ENCODE peak calls at places on chromosomes 12 and 14, in six cellular contexts. N is ovary, L is LNCaP clone FGC, E is mammary epithelial cell, G is endothelial cell, S is kidney. R is an unnamed sample.

GRCh38 chr12:41962171-41962572 is 182.5 kb downstream of the GXYLT1 start:
- DNase-seq in N (peak), L (no peak), E (no peak), G (no peak), S (peak), R (no peak)

GRCh38 chr12:11622774-11623375 is 26.6 kb upstream of the ETV6 start:
- DNase-seq in N (no peak), L (peak), E (no peak), G (no peak), S (no peak), R (peak)

GRCh38 chr14:88322505-88323085 is 474 bp downstream of the KCNK10 start:
- DNase-seq in N (no peak), L (no peak), E (no peak), G (no peak), S (no peak), R (no peak)

GRCh38 chr12:14521822-14522221 is 45.9 kb downstream of the PLBD1 start:
- DNase-seq in N (no peak), L (no peak), E (no peak), G (no peak), S (no peak), R (no peak)

GRCh38 chr14:65574611-65575010 is 162.1 kb downstream of the FUT8 start:
- DNase-seq in N (no peak), L (no peak), E (no peak), G (no peak), S (no peak), R (no peak)

GRCh38 chr12:6827982-6828670 is at the start of gene P3H3:
- DNase-seq in N (peak), L (no peak), E (no peak), G (peak), S (peak), R (peak)

GRCh38 chr12:69500631-69501030 is 30.4 kb downstream of the FRS2 start:
- DNase-seq in N (no peak), L (no peak), E (no peak), G (no peak), S (no peak), R (peak)

GRCh38 chr12:124506145-124506831 is 61.1 kb downstream of the NCOR2 start:
- DNase-seq in N (peak), L (no peak), E (no peak), G (no peak), S (peak), R (no peak)

GRCh38 chr12:27969901-27970390 is 2.6 kb downstream of the PTHLH start:
- DNase-seq in N (peak), L (no peak), E (peak), G (peak), S (peak), R (peak)

GRCh38 chr12:92408072-92408900 is 262.6 kb upstream of the BTG1 start:
- DNase-seq in N (no peak), L (peak), E (peak), G (peak), S (no peak), R (peak)

GRCh38 chr14:102805454-102805891 is 28.2 kb downstream of the TRAF3 start:
- DNase-seq in N (no peak), L (no peak), E (peak), G (no peak), S (no peak), R (no peak)

GRCh38 chr14:20501346-20501745 is 4.0 kb upstream of the RNASE10 start:
- DNase-seq in N (no peak), L (no peak), E (peak), G (no peak), S (no peak), R (peak)

GRCh38 chr12:47755655-47756562 is 2.8 kb downstream of the RAPGEF3 start:
- DNase-seq in N (no peak), L (no peak), E (no peak), G (no peak), S (peak), R (peak)

DNA sequence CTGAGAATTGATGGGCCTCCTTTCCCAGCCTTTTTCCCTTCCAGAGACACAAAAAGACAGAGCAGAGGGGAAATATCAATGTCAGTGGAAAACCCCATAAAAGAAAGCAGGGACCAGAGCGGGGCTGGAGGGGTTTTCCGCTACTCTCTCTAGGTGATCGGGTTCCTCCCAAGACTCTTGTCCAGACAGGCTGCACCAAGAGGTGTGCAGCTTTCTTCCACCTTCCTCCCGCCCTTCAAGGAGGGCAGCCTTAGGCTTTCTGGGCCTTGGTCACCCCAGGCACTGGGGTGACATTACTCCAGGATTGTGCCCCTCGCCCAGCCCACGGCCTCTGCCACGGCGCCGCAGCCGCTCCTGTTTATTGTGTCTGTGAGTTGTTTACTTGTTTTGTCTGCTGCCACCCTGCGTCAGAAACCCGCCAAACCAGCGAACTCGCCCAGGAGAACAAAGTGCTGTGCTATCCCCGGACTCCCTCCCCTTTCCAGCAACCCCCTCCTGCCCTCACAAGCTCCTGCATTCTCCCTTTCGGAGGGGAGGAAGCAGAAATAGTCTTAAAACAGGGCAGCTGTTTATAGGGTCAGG is 6.7 kb upstream of the HOXC6 start:
- DNase-seq in N (peak), L (no peak), E (peak), G (peak), S (peak), R (peak)
- TF ChIP-seq CTCF in N (no peak), L (peak), E (peak), G (no peak), S (no peak), R (peak)

GRCh38 chr12:50315803-50316202 is 32.5 kb upstream of the LIMA1 start:
- DNase-seq in N (no peak), L (no peak), E (no peak), G (no peak), S (no peak), R (no peak)

GRCh38 chr12:50314629-50315312 is 31.5 kb upstream of the LIMA1 start:
- DNase-seq in N (no peak), L (no peak), E (no peak), G (peak), S (no peak), R (peak)

GRCh38 chr12:50313256-50313931 is 30.1 kb upstream of the LIMA1 start:
- DNase-seq in N (no peak), L (no peak), E (peak), G (no peak), S (no peak), R (peak)

GRCh38 chr12:50322196-50322595 is 38.9 kb upstream of the LIMA1 start:
- DNase-seq in N (no peak), L (no peak), E (no peak), G (no peak), S (no peak), R (no peak)

DNA sequence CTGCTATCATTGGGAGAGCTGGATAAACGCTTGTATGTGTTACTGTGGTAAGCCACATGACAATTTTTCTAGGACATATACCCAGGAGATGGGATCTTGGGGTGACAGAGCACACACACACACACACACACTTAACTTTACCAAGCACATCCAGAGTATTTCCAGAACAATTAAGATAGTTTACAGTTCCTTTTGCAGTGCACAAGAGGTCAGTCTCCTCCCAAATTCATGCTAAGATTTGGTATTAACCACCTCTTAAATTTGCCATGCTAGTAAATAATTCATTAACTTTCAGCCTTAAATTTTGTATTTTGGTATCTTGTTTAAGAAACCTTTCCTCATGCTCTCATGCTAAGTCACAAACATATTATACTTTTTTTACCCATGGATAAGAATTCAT is 33.9 kb upstream of the LIMA1 start:
- DNase-seq in N (no peak), L (no peak), E (no peak), G (no peak), S (no peak), R (no peak)
- TF ChIP-seq CTCF in N (no peak), L (no peak), E (no peak), G (no peak), S (peak), R (no peak)

GRCh38 chr12:102917026-102917787 is at the start of gene PAH:
- DNase-seq in N (peak), L (no peak), E (no peak), G (no peak), S (peak), R (no peak)
- TF ChIP-seq CTCF in N (no peak), L (no peak), E (no peak), G (no peak), S (no peak), R (no peak)

GRCh38 chr12:46517579-46517962 is 145.0 kb upstream of the SLC38A2 start:
- DNase-seq in N (no peak), L (no peak), E (no peak), G (no peak), S (no peak), R (no peak)
- TF ChIP-seq CTCF in N (no peak), L (no peak), E (no peak), G (no peak), S (no peak), R (no peak)

GRCh38 chr14:37197421-37198272 is at the start of gene MIPOL1:
- DNase-seq in N (peak), L (peak), E (peak), G (peak), S (peak), R (peak)
- TF ChIP-seq CTCF in N (peak), L (peak), E (no peak), G (no peak), S (peak), R (peak)

DNA sequence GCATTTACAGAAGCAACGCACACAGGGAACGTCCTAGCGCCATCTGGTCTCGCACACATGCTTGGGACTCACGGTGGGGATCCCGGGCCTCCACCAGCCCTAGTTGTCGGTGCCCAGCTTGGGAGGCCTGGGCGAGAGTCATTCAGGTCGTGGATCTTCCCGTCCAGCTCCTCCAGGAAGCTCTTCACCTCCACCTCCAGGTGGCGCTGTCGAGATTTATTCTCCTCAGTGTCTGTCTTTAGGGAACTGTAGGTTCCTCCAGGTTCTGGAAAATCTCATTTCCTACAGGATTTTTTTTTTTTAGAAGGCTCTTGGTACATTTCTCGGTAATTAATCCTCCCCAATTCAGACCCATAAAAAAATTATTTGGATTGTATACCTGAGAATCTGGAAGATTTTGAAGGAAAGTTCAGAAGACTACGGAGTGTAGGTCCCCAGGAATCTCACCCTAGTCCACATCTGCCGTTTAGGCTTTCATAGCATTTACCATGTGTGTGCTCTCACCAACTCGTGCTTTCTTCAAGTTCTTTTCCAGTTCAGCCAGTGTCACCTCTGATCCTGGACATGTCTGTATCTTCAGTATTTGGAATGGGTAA is 910.0 kb downstream of the TMEM121 start:
- DNase-seq in N (no peak), L (peak), E (no peak), G (no peak), S (no peak), R (no peak)
- TF ChIP-seq CTCF in N (no peak), L (peak), E (peak), G (no peak), S (peak), R (no peak)

GRCh38 chr12:104827587-104827986 is 130.5 kb downstream of the SLC41A2 start:
- DNase-seq in N (no peak), L (no peak), E (no peak), G (peak), S (no peak), R (no peak)
- TF ChIP-seq CTCF in N (no peak), L (peak), E (peak), G (peak), S (no peak), R (peak)

DNA sequence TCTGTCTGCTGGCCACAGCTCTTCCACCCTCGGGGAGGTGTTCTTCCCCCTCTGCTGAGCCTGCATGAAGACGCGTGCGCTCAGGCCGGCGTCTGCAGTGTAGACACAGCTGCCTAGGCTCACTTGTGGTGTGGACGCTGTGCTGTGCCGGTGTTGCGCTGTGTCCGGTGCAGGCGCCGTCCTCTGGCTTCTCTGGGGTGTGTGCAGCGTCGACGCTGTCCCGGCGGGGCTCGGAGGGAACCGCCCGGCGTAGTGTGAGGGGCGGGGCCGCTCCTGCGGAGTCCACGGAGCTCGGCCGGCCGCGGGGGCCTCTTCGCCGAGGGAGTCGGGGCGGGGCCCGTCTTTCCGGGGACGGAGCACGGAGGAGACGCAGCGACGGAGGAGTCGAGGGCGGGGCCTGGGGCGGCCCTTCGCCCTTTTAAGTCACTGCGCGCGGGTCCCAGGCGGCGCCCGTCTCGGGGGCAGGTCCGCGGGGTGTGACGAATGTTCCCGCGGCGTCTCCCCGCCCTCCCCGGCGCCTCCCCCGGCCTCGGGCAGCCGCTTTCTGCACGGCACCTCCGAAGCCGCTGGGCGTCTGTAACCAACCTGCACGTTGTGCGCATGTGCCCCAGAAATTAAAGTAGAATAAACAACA is 45.2 kb downstream of the NOC4L start:
- DNase-seq in N (peak), L (peak), E (peak), G (peak), S (peak), R (peak)
- TF ChIP-seq CTCF in N (no peak), L (no peak), E (no peak), G (no peak), S (peak), R (no peak)

DNA sequence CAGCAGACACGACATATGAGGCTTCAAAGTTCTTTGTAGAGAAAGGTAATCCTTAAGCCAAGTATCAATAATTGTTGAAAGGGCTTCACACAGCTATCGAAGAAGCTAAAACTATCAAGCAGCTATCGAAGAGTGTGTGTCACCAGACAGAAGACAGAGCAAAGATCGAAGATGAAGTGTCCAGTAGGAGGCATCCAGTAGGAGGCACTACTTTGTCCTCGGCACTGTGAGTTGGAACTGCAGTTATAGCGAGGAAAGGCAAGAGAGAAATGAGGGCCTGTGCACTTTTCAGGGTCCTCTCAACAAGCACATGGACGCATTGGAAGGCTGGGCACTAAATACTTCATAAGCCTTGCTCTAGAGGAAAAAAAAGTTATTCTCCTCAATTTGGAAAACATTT is 174.3 kb downstream of the CALM1 start:
- DNase-seq in N (no peak), L (no peak), E (no peak), G (no peak), S (no peak), R (no peak)
- TF ChIP-seq CTCF in N (no peak), L (no peak), E (no peak), G (no peak), S (no peak), R (no peak)